ENCODE peak calls at places on chromosomes 13 and 19, in seven cellular contexts. D is mucosa of descending colon; I is CD4-positive, alpha-beta T cell; F is AG10803; H is lung; X is brain microvascular endothelial cell; L is RWPE1. W is an unnamed sample.

GRCh38 chr19:44072543-44073401 is 813 bp downstream of the ZNF284 start:
- DNase-seq in D (no peak), I (no peak), F (no peak), H (no peak), X (no peak), L (peak; percentile 5), W (peak; percentile 24)

GRCh38 chr13:20702530-20702929 is 969 bp upstream of the IL17D start:
- DNase-seq in D (no peak), I (no peak), F (no peak), H (no peak), X (no peak), L (no peak), W (peak; percentile 48)

GRCh38 chr19:53037101-53038097 is 7.1 kb upstream of the ERVV-2 start:
- DNase-seq in D (no peak), I (no peak), F (peak; percentile 11), H (no peak), X (peak; percentile 56), L (peak; percentile 64), W (peak; percentile 19)

GRCh38 chr13:95698047-95698749 is 21.3 kb downstream of the DNAJC3 start:
- DNase-seq in D (no peak), I (no peak), F (no peak), H (no peak), X (no peak), L (no peak), W (no peak)

GRCh38 chr19:2529473-2529918 is 53.6 kb downstream of the GADD45B start:
- DNase-seq in D (no peak), I (no peak), F (peak; percentile 97), H (no peak), X (peak; percentile 90), L (peak; percentile 88), W (no peak)

GRCh38 chr13:64446372-64446771 is 2783.8 kb downstream of the PCDH9 start:
- DNase-seq in D (no peak), I (no peak), F (no peak), H (no peak), X (peak; percentile 5), L (peak; percentile 1), W (no peak)

GRCh38 chr13:26679945-26680516 is 80.6 kb downstream of the GPR12 start:
- DNase-seq in D (no peak), I (no peak), F (no peak), H (no peak), X (peak; percentile 73), L (no peak), W (no peak)

GRCh38 chr13:100363874-100364273 is 224.7 kb downstream of the GGACT start:
- DNase-seq in D (no peak), I (no peak), F (peak; percentile 2), H (no peak), X (peak; percentile 24), L (peak; percentile 7), W (no peak)

GRCh38 chr13:20191902-20192469 is 752 bp downstream of the GJB2 start:
- DNase-seq in D (peak; percentile 69), I (no peak), F (no peak), H (no peak), X (no peak), L (no peak), W (peak; percentile 75)

GRCh38 chr19:10219678-10220077 is 11.5 kb downstream of the S1PR2 start:
- DNase-seq in D (no peak), I (peak; percentile 38), F (peak; percentile 43), H (no peak), X (peak; percentile 63), L (no peak), W (no peak)

GRCh38 chr13:60755380-60756163 is 358.6 kb downstream of the TDRD3 start:
- DNase-seq in D (no peak), I (no peak), F (no peak), H (no peak), X (no peak), L (no peak), W (no peak)

GRCh38 chr13:42071667-42072419 is 23.4 kb downstream of the DGKH start:
- DNase-seq in D (no peak), I (no peak), F (no peak), H (no peak), X (peak; percentile 68), L (no peak), W (no peak)

GRCh38 chr19:6737284-6737872 is at the start of gene GPR108:
- DNase-seq in D (peak; percentile 100), I (peak; percentile 99), F (peak; percentile 100), H (peak; percentile 100), X (peak; percentile 100), L (peak; percentile 100), W (peak; percentile 99)

GRCh38 chr19:6738726-6739389 is 622 bp upstream of the TRIP10 start:
- DNase-seq in D (peak; percentile 87), I (no peak), F (no peak), H (peak; percentile 32), X (no peak), L (no peak), W (peak; percentile 88)

GRCh38 chr19:6739390-6739883 is at the start of gene TRIP10:
- DNase-seq in D (peak; percentile 88), I (peak; percentile 66), F (peak; percentile 66), H (peak; percentile 80), X (peak; percentile 54), L (peak; percentile 91), W (peak; percentile 89)

GRCh38 chr19:6736917-6737283 is 480 bp downstream of the GPR108 start:
- DNase-seq in D (no peak), I (no peak), F (no peak), H (no peak), X (no peak), L (no peak), W (no peak)

DNA sequence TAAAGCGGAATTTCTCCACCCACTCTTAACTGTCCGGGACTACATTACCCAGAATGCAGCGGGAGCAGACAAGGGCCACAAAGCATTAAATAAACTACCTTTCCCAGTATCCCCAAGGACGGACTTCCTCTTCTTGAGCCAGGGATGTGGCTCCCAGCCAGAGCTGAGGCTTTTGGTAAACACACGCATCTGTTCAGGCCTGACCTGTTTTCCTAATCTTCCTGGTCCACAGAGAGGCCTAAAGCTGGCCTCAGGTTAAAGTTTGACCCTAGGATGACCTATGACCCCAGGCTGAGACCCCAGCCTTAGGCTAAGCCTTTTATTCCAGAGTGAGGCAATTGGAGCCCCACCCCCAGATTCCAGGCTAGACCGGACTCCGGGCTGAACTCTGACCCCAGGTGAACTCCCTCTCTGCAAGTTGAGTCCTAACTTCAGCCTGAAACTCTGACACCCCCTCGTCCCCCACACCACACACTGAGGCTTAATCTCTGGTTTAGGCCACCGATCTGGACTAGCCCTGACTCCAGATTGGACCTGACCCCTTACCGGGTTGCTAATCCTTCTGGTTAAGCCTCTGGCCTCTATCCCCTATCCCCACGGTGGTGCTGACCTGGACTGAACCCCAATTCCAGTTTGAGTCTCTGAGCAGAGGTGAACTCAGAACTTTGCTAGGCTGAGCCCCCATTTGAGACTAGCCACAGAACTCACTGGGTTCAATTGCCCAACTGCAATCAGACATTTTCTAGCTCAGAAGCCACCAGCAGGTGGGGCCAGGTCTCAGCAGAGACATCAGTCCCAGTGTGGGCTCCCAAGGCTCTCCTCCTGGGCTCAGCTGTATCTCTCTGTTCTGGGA is 719 bp upstream of the GPR108 start:
- DNase-seq in D (peak; percentile 94), I (peak; percentile 73), F (peak; percentile 83), H (peak; percentile 75), X (peak; percentile 88), L (peak; percentile 75), W (peak; percentile 98)
- TF ChIP-seq CTCF in D (peak; percentile 49), I (peak; percentile 80), F (peak; percentile 79), H (peak; percentile 59), X (peak; percentile 84), L (peak; percentile 72), W (peak; percentile 60)

GRCh38 chr19:54477650-54478049 is 4.6 kb upstream of the CDC42EP5 start:
- DNase-seq in D (no peak), I (no peak), F (no peak), H (no peak), X (no peak), L (no peak), W (peak; percentile 47)
- TF ChIP-seq CTCF in D (no peak), I (no peak), F (peak; percentile 14), H (no peak), X (peak; percentile 34), L (no peak), W (peak; percentile 17)

GRCh38 chr13:22176968-22177545 is 506.2 kb downstream of the FGF9 start:
- DNase-seq in D (no peak), I (no peak), F (no peak), H (no peak), X (no peak), L (no peak), W (no peak)

GRCh38 chr13:22178878-22179277 is 508.0 kb downstream of the FGF9 start:
- DNase-seq in D (no peak), I (no peak), F (no peak), H (no peak), X (no peak), L (no peak), W (no peak)

GRCh38 chr13:22175815-22176214 is 504.9 kb downstream of the FGF9 start:
- DNase-seq in D (no peak), I (no peak), F (no peak), H (no peak), X (no peak), L (no peak), W (no peak)

GRCh38 chr13:22173605-22174004 is 502.7 kb downstream of the FGF9 start:
- DNase-seq in D (no peak), I (no peak), F (peak; percentile 66), H (no peak), X (no peak), L (peak; percentile 38), W (no peak)

GRCh38 chr13:22175211-22175610 is 504.3 kb downstream of the FGF9 start:
- DNase-seq in D (no peak), I (no peak), F (no peak), H (no peak), X (no peak), L (no peak), W (no peak)
- TF ChIP-seq CTCF in D (no peak), I (no peak), F (no peak), H (no peak), X (no peak), L (no peak), W (no peak)

GRCh38 chr13:46600943-46601311 is 48.0 kb downstream of the LRCH1 start:
- DNase-seq in D (no peak), I (no peak), F (no peak), H (no peak), X (no peak), L (no peak), W (no peak)

GRCh38 chr13:46605089-46605488 is 52.1 kb downstream of the LRCH1 start:
- DNase-seq in D (no peak), I (no peak), F (no peak), H (no peak), X (no peak), L (no peak), W (no peak)

GRCh38 chr13:46604226-46604968 is 51.4 kb downstream of the LRCH1 start:
- DNase-seq in D (no peak), I (no peak), F (no peak), H (no peak), X (no peak), L (no peak), W (no peak)

GRCh38 chr13:46602531-46602930 is 49.6 kb downstream of the LRCH1 start:
- DNase-seq in D (no peak), I (no peak), F (no peak), H (no peak), X (no peak), L (no peak), W (no peak)

DNA sequence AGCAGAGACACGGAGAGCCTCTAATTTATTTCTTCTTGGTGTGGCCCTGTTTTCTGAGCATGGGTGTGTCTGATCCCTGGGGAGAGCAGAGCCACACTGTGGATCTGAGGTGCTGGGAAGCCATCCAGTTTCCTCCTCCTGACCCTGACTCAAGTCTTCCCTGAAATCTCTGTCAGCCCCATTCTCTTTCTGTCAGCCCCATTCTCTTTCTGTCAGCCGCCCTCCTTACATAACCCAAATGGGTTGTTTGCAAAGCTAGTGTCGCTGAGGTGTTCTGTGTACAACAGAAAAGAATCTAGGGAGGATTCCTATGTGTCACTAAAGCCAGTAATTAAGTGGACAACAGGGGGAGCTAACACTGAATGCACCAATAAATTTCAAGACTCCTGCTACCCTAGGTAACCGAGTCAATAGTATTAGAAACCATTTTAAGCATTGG is 50.2 kb downstream of the LRCH1 start:
- DNase-seq in D (no peak), I (no peak), F (peak; percentile 17), H (no peak), X (no peak), L (no peak), W (peak; percentile 47)
- TF ChIP-seq CTCF in D (no peak), I (no peak), F (peak; percentile 38), H (no peak), X (peak; percentile 38), L (no peak), W (no peak)

W was measured in colonic mucosa.